ENCODE peak calls at places on chromosomes 12 and 14, in six cellular contexts. R is IMR-90, W is psoas muscle, Y is aorta, X is OCI-LY7, Q is heart right ventricle. K is an unnamed sample.
A peak's percentile ranks its signal among the peaks of the same experiment; 100 is the strongest.

GRCh38 chr12:50222275-50222783 is 55.2 kb upstream of the CERS5 start:
- DNase-seq in R (peak; percentile 95), W (peak; percentile 35), Y (no peak), X (peak; percentile 50), Q (peak; percentile 69), K (no peak)

GRCh38 chr12:110776410-110776809 is 33.7 kb upstream of the PPP1CC start:
- DNase-seq in R (no peak), W (no peak), Y (no peak), X (peak; percentile 87), Q (no peak), K (no peak)

GRCh38 chr12:129659927-129660326 is 243.9 kb downstream of the TMEM132D start:
- DNase-seq in R (no peak), W (no peak), Y (no peak), X (no peak), Q (no peak), K (no peak)

GRCh38 chr14:103546651-103547454 is 15.6 kb downstream of the BAG5 start:
- DNase-seq in R (no peak), W (peak; percentile 79), Y (peak; percentile 91), X (peak; percentile 71), Q (peak; percentile 69), K (peak; percentile 74)

GRCh38 chr14:94522115-94522724 is 13.0 kb upstream of the SERPINA12 start:
- DNase-seq in R (no peak), W (no peak), Y (no peak), X (no peak), Q (no peak), K (no peak)

GRCh38 chr14:26290007-26290530 is 307.8 kb downstream of the NOVA1 start:
- DNase-seq in R (peak; percentile 68), W (no peak), Y (no peak), X (no peak), Q (no peak), K (no peak)

GRCh38 chr12:66637693-66638301 is 41.1 kb downstream of the GRIP1 start:
- DNase-seq in R (no peak), W (no peak), Y (no peak), X (no peak), Q (no peak), K (no peak)

GRCh38 chr14:100278702-100279101 is 27.5 kb downstream of the SLC25A29 start:
- DNase-seq in R (peak; percentile 67), W (no peak), Y (peak; percentile 32), X (peak; percentile 45), Q (no peak), K (no peak)

GRCh38 chr14:74950795-74951442 is 4.5 kb downstream of the PGF start:
- DNase-seq in R (peak; percentile 48), W (no peak), Y (peak; percentile 35), X (no peak), Q (no peak), K (no peak)

GRCh38 chr14:20986811-20987210 is 3.0 kb upstream of the METTL17 start:
- DNase-seq in R (peak; percentile 96), W (no peak), Y (no peak), X (no peak), Q (peak; percentile 22), K (no peak)

GRCh38 chr12:55996201-55996714 is 818 bp upstream of the SUOX start:
- DNase-seq in R (peak; percentile 62), W (peak; percentile 46), Y (no peak), X (peak; percentile 74), Q (peak; percentile 56), K (no peak)

GRCh38 chr12:54125950-54126695 is 62.7 kb downstream of the SMUG1 start:
- DNase-seq in R (no peak), W (peak; percentile 55), Y (peak; percentile 84), X (no peak), Q (no peak), K (no peak)

GRCh38 chr14:99672506-99673327 is 11.4 kb upstream of the CYP46A1 start:
- DNase-seq in R (no peak), W (no peak), Y (peak; percentile 64), X (peak; percentile 81), Q (no peak), K (no peak)

GRCh38 chr14:93008381-93008780 is 85.4 kb downstream of the CHGA start:
- DNase-seq in R (peak; percentile 35), W (peak; percentile 57), Y (no peak), X (no peak), Q (no peak), K (no peak)

GRCh38 chr12:84034891-84035290 is 877.7 kb downstream of the SLC6A15 start:
- DNase-seq in R (peak; percentile 6), W (no peak), Y (no peak), X (no peak), Q (no peak), K (no peak)

GRCh38 chr12:77796775-77797174 is 33.9 kb upstream of the NAV3 start:
- DNase-seq in R (peak; percentile 40), W (no peak), Y (no peak), X (no peak), Q (no peak), K (no peak)

GRCh38 chr14:72590577-72590976 is 303.3 kb downstream of the DPF3 start:
- DNase-seq in R (no peak), W (no peak), Y (no peak), X (no peak), Q (no peak), K (no peak)

GRCh38 chr14:99806040-99806439 is 12.8 kb downstream of the EML1 start:
- DNase-seq in R (no peak), W (no peak), Y (no peak), X (no peak), Q (no peak), K (no peak)

GRCh38 chr14:100524933-100525243 is 62.3 kb downstream of the BEGAIN start:
- DNase-seq in R (peak; percentile 15), W (no peak), Y (peak; percentile 74), X (peak; percentile 9), Q (peak; percentile 13), K (peak; percentile 24)

GRCh38 chr12:76260390-76260748 is 87.8 kb downstream of the BBS10 start:
- DNase-seq in R (peak; percentile 55), W (no peak), Y (no peak), X (no peak), Q (no peak), K (no peak)

GRCh38 chr14:24071144-24071697 is at the start of gene CPNE6:
- DNase-seq in R (no peak), W (no peak), Y (peak; percentile 78), X (no peak), Q (no peak), K (no peak)

GRCh38 chr12:75660805-75661404 is 149.5 kb upstream of the KRR1 start:
- DNase-seq in R (peak; percentile 90), W (no peak), Y (no peak), X (no peak), Q (no peak), K (no peak)

GRCh38 chr12:32116897-32117296 is 10.2 kb downstream of the BICD1 start:
- DNase-seq in R (peak; percentile 65), W (no peak), Y (no peak), X (no peak), Q (no peak), K (no peak)

GRCh38 chr12:23949212-23950010 is at the start of gene SOX5:
- DNase-seq in R (peak; percentile 68), W (peak; percentile 17), Y (peak; percentile 79), X (no peak), Q (peak; percentile 34), K (peak; percentile 37)

GRCh38 chr14:67569011-67569650 is 30.9 kb downstream of the PIGH start:
- DNase-seq in R (no peak), W (no peak), Y (peak; percentile 61), X (peak; percentile 12), Q (no peak), K (no peak)

GRCh38 chr12:47156167-47156736 is 76.5 kb upstream of the AMIGO2 start:
- DNase-seq in R (peak; percentile 52), W (no peak), Y (no peak), X (no peak), Q (peak; percentile 44), K (no peak)

GRCh38 chr14:104315169-104315568 is 176.8 kb downstream of the KIF26A start:
- DNase-seq in R (no peak), W (no peak), Y (peak; percentile 23), X (no peak), Q (no peak), K (peak; percentile 65)

DNA sequence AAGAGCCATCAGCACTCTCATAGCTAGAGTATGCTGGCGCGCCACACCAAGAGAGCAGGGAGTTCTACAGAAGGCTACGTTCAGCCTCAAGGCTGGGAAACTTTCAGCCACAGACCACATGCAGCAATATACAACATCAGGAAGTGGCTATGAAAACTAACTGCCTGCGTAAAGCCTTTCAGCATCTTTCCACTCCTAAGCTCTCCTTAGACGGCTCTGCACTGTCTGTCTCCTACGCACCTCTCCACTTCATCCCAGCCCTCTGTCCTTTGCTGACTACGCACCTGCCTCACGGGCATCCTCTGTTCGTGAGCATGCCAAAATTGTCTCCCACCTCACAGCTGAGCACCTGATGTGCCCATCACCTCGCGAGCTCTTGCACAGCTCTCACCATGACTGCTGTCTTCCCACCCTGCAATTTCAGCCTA is 9.7 kb downstream of the MPHOSPH9 start:
- DNase-seq in R (no peak), W (no peak), Y (no peak), X (no peak), Q (no peak), K (no peak)
- H3K36me3 ChIP-seq in R (peaks cover 17% of the 10 kb centered on the region), W (peaks cover under 1% of the 10 kb centered on the region), Y (no peaks in the 10 kb centered on the region), X (peaks cover 85% of the 10 kb centered on the region), Q (peaks cover 87% of the 10 kb centered on the region), K (no peaks in the 10 kb centered on the region)

DNA sequence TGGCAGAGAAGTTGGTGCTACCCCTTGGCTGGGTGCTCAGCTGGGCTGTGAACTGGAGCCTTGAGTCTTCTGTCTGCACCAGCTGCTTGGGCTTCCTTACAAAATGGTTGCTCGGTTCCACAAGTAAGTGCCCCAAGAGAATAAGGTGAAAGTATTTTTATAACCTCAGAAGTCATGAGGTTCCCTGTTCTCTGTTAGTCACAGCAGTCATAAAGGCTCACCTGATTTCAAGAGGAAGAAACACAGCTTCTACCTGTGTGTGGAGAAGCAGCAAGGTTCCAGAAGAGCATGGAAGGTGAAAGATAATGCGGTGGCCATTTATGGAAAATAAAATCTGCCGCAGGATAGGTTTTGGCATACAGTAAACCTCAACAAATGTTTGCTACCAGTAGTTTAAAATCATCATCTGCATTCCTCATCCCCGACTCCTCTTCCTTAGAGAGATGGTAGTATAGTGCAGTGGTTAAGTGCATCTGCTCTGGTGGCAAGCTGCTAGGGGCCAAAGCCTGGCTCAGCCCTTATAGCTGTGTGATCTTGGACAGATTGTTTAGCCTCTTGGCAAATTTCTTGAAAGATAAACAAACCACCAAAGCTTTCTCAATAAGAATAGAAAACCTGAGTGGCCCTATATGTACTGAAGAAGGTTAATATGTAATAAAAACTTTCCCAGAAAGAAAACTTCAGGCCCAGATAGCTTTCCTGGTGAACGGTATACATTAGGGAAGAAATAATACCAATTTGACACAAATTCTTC is 32.4 kb downstream of the TPCN1 start:
- DNase-seq in R (no peak), W (no peak), Y (peak; percentile 6), X (no peak), Q (no peak), K (no peak)
- H3K36me3 ChIP-seq in R (peaks cover 1% of the 10 kb centered on the region), W (no peaks in the 10 kb centered on the region), Y (no peaks in the 10 kb centered on the region), X (peaks cover 83% of the 10 kb centered on the region), Q (peaks cover 39% of the 10 kb centered on the region), K (peaks cover 13% of the 10 kb centered on the region)

GRCh38 chr14:63404906-63405305 is 86.2 kb upstream of the GPHB5 start:
- DNase-seq in R (no peak), W (no peak), Y (no peak), X (no peak), Q (no peak), K (no peak)

GRCh38 chr14:63405715-63406114 is 87.0 kb upstream of the GPHB5 start:
- DNase-seq in R (no peak), W (no peak), Y (no peak), X (no peak), Q (no peak), K (no peak)

GRCh38 chr14:63406341-63406740 is 87.6 kb upstream of the GPHB5 start:
- DNase-seq in R (no peak), W (no peak), Y (no peak), X (no peak), Q (no peak), K (no peak)
- H3K36me3 ChIP-seq in R (peaks cover 12% of the 10 kb centered on the region), W (peaks cover 5% of the 10 kb centered on the region), Y (no peaks in the 10 kb centered on the region), X (no peaks in the 10 kb centered on the region), Q (peaks cover 33% of the 10 kb centered on the region), K (peaks cover 6% of the 10 kb centered on the region)

GRCh38 chr12:131916306-131917138 is 12.6 kb upstream of the PUS1 start:
- DNase-seq in R (no peak), W (peak; percentile 10), Y (no peak), X (no peak), Q (no peak), K (no peak)
- H3K36me3 ChIP-seq in R (peaks cover 72% of the 10 kb centered on the region), W (no peaks in the 10 kb centered on the region), Y (peaks cover 4% of the 10 kb centered on the region), X (no peaks in the 10 kb centered on the region), Q (peaks cover 92% of the 10 kb centered on the region), K (no peaks in the 10 kb centered on the region)